ENCODE peak calls at places on chromosomes 12 and 14, in eight cellular contexts. Y is mesothelial cell of epicardium, Z is esophagus muscularis mucosa, S is lung, N is BE2C, L is heart right ventricle, F is type B pancreatic cell, T is fibroblast of pulmonary artery. M is an unnamed sample.

GRCh38 chr14:41605550-41606248 is 977 bp upstream of the LRFN5 start:
- DNase-seq in Y (no peak), Z (no peak), S (no peak), N (no peak), L (no peak), F (peak), T (peak), M (no peak)

GRCh38 chr12:112370156-112370555 is 12.1 kb downstream of the HECTD4 start:
- DNase-seq in Y (no peak), Z (no peak), S (no peak), N (no peak), L (no peak), F (no peak), T (no peak), M (no peak)

GRCh38 chr12:101407054-101407437 is 526 bp downstream of the ARL1 start:
- DNase-seq in Y (peak), Z (no peak), S (peak), N (no peak), L (no peak), F (no peak), T (no peak), M (no peak)

GRCh38 chr12:101298426-101298825 is 18.5 kb downstream of the UTP20 start:
- DNase-seq in Y (no peak), Z (no peak), S (no peak), N (no peak), L (no peak), F (no peak), T (peak), M (no peak)

GRCh38 chr12:106521901-106522300 is 60.9 kb upstream of the RFX4 start:
- DNase-seq in Y (no peak), Z (peak), S (no peak), N (no peak), L (no peak), F (no peak), T (no peak), M (no peak)

GRCh38 chr14:100590726-100591452 is 3.7 kb upstream of the BEGAIN start:
- DNase-seq in Y (peak), Z (no peak), S (no peak), N (peak), L (no peak), F (no peak), T (no peak), M (no peak)

GRCh38 chr12:113049976-113050742 is 6.4 kb upstream of the DTX1 start:
- DNase-seq in Y (no peak), Z (no peak), S (no peak), N (peak), L (no peak), F (no peak), T (peak), M (no peak)

GRCh38 chr12:115362319-115362976 is 678.5 kb upstream of the TBX3 start:
- DNase-seq in Y (no peak), Z (no peak), S (no peak), N (no peak), L (no peak), F (no peak), T (no peak), M (no peak)

GRCh38 chr12:110282956-110283817 is 2.1 kb downstream of the ATP2A2 start:
- DNase-seq in Y (no peak), Z (no peak), S (no peak), N (no peak), L (no peak), F (no peak), T (no peak), M (no peak)

GRCh38 chr14:74238974-74239847 is at the start of gene VSX2:
- DNase-seq in Y (no peak), Z (no peak), S (no peak), N (no peak), L (no peak), F (no peak), T (no peak), M (no peak)

GRCh38 chr14:60651936-60652673 is 2.8 kb upstream of the SIX1 start:
- DNase-seq in Y (no peak), Z (no peak), S (no peak), N (no peak), L (no peak), F (no peak), T (no peak), M (no peak)

GRCh38 chr12:14902465-14902864 is 16.8 kb upstream of the MGP start:
- DNase-seq in Y (no peak), Z (no peak), S (no peak), N (no peak), L (no peak), F (no peak), T (no peak), M (no peak)

GRCh38 chr14:92527724-92528123 is 14.1 kb downstream of the RIN3 start:
- DNase-seq in Y (no peak), Z (no peak), S (no peak), N (no peak), L (no peak), F (no peak), T (peak), M (no peak)

GRCh38 chr12:14769462-14769836 is 33.8 kb downstream of the WBP11 start:
- DNase-seq in Y (no peak), Z (no peak), S (peak), N (peak), L (peak), F (no peak), T (peak), M (no peak)

GRCh38 chr12:93089805-93090569 is 160.9 kb upstream of the EEA1 start:
- DNase-seq in Y (no peak), Z (no peak), S (no peak), N (no peak), L (no peak), F (no peak), T (peak), M (no peak)

GRCh38 chr12:33438025-33438772 is 1.4 kb downstream of the SYT10 start:
- DNase-seq in Y (no peak), Z (no peak), S (no peak), N (no peak), L (no peak), F (no peak), T (no peak), M (no peak)

GRCh38 chr12:55840581-55841351 is 2.0 kb downstream of the MMP19 start:
- DNase-seq in Y (no peak), Z (no peak), S (no peak), N (no peak), L (no peak), F (no peak), T (no peak), M (no peak)

GRCh38 chr14:65958664-65959562 is 527.3 kb upstream of the CCDC196 start:
- DNase-seq in Y (no peak), Z (no peak), S (no peak), N (no peak), L (no peak), F (no peak), T (peak), M (no peak)

GRCh38 chr14:35897616-35898111 is 71.5 kb downstream of the BRMS1L start:
- DNase-seq in Y (no peak), Z (no peak), S (no peak), N (no peak), L (no peak), F (no peak), T (no peak), M (peak)

GRCh38 chr14:35534130-35534883 is at the start of gene INSM2:
- DNase-seq in Y (no peak), Z (no peak), S (no peak), N (no peak), L (peak), F (peak), T (peak), M (no peak)

GRCh38 chr14:101034986-101035385 is 131.5 kb upstream of the RTL1 start:
- DNase-seq in Y (peak), Z (no peak), S (no peak), N (peak), L (no peak), F (no peak), T (no peak), M (no peak)

GRCh38 chr12:2970744-2971143 is 11.5 kb downstream of the TEAD4 start:
- DNase-seq in Y (no peak), Z (no peak), S (no peak), N (no peak), L (no peak), F (no peak), T (peak), M (no peak)

GRCh38 chr12:106840217-106840616 is 65.7 kb downstream of the RIC8B start:
- DNase-seq in Y (no peak), Z (no peak), S (no peak), N (no peak), L (no peak), F (no peak), T (peak), M (no peak)

GRCh38 chr14:99792551-99793212 is 531 bp upstream of the EML1 start:
- DNase-seq in Y (no peak), Z (no peak), S (no peak), N (no peak), L (peak), F (no peak), T (peak), M (no peak)

GRCh38 chr12:44875417-44875953 is 630 bp downstream of the NELL2 start:
- DNase-seq in Y (no peak), Z (no peak), S (no peak), N (no peak), L (no peak), F (peak), T (no peak), M (no peak)

DNA sequence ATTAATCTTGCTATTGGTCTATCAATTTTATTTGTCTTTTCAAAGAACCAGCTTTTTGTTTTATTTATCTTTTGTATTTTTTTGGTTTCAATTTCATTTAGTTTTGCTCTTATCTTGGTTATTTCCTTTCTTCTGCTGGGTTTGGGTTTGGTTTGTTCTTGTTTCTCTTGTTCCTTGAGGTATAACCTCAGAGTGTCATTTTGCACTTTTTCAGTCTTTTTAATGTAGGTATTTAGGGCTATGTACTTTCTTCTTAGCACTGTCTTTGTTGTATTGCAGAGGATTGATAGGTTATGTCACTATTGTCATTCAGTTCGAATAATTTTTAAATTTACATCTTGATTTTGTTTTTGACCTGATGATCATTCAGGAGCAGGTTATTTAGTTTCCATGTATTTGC is 92.7 kb upstream of the DCD start:
- DNase-seq in Y (no peak), Z (no peak), S (no peak), N (no peak), L (no peak), F (no peak), T (no peak), M (no peak)
- TF ChIP-seq CTCF in Y (no peak), Z (no peak), S (no peak), N (no peak), L (no peak), F (no peak), T (no peak), M (no peak)

GRCh38 chr12:123805119-123805518 is 43.0 kb downstream of the DNAH10 start:
- DNase-seq in Y (no peak), Z (no peak), S (no peak), N (peak), L (no peak), F (no peak), T (no peak), M (no peak)

GRCh38 chr12:123799227-123799626 is 37.1 kb downstream of the DNAH10 start:
- DNase-seq in Y (no peak), Z (no peak), S (no peak), N (no peak), L (no peak), F (no peak), T (no peak), M (no peak)

GRCh38 chr12:123798518-123798917 is 36.4 kb downstream of the DNAH10 start:
- DNase-seq in Y (no peak), Z (no peak), S (no peak), N (no peak), L (no peak), F (no peak), T (no peak), M (no peak)

GRCh38 chr12:123807002-123807401 is 44.9 kb downstream of the DNAH10 start:
- DNase-seq in Y (no peak), Z (no peak), S (no peak), N (no peak), L (no peak), F (no peak), T (no peak), M (no peak)

DNA sequence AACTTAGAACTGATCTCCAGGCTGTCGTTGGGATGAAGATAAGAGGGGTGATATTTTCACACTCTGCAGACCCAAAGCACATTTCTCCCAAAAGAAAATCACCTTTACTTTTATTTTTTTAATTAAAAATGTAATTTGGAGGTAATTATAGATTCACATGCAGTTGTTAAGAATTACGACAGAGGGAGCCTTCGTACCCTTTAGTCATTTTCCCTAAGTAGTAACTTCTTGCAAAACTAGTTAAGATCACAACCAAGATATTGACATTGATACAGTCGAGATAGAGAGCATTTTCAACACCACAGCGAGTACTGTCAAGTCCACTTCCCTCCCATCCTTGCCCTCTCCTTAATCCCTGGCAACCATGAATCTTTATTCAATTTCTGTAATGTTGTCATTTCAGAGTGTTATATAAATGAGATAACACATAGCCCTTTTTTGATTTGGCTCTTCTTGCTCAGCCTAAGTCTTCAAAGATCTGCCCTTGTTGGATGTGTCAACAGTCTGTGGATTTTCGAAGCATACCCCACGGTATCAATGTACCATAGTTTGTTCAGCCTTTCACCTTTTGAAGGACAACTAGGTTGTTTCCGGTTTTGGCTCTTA is 39.6 kb downstream of the DNAH10 start:
- DNase-seq in Y (no peak), Z (no peak), S (no peak), N (no peak), L (no peak), F (no peak), T (peak), M (no peak)
- TF ChIP-seq CTCF in Y (peak), Z (peak), S (no peak), N (peak), L (no peak), F (peak), T (peak), M (peak)

GRCh38 chr14:80364816-80365215 is 153.5 kb upstream of the DIO2 start:
- DNase-seq in Y (no peak), Z (no peak), S (no peak), N (no peak), L (no peak), F (no peak), T (no peak), M (no peak)

GRCh38 chr14:80364274-80364673 is 153.0 kb upstream of the DIO2 start:
- DNase-seq in Y (no peak), Z (no peak), S (no peak), N (no peak), L (no peak), F (no peak), T (peak), M (no peak)
- TF ChIP-seq CTCF in Y (no peak), Z (peak), S (no peak), N (peak), L (no peak), F (peak), T (peak), M (peak)

GRCh38 chr12:39632670-39633069 is 13.1 kb upstream of the ABCD2 start:
- DNase-seq in Y (no peak), Z (no peak), S (no peak), N (no peak), L (no peak), F (no peak), T (no peak), M (no peak)
- TF ChIP-seq CTCF in Y (no peak), Z (no peak), S (no peak), N (peak), L (peak), F (peak), T (no peak), M (no peak)

DNA sequence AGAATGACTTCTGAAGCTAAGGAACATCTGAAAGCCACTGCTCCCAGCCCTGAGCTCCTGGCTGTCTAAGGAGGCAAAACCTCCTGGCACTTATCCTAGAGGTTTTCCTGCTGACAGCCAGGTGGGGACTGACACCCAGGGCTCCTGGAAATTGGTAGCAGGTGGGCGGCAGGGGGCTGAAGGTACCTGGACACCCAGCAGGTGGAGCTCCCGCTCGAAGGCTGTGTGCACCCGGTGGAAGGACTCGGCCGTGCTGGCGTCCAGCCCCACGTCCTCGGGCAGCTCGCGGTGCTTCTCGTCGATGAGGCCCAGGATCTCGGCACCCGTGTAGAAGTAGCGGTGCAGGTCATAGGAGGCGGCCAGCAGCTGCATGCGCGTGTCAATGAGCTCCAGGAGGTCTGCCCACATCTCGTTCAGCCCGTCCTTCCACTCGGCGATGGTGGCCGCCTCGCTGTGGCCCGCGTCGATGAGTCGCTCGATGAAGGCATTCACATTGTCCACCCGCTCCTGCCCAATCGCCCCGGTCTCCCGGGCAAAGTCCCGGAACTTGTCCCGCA is 68.2 kb downstream of the PLEKHG3 start:
- DNase-seq in Y (no peak), Z (no peak), S (no peak), N (no peak), L (no peak), F (no peak), T (no peak), M (no peak)
- TF ChIP-seq CTCF in Y (no peak), Z (no peak), S (no peak), N (no peak), L (no peak), F (no peak), T (no peak), M (no peak)

GRCh38 chr12:43332977-43333649 is 218.9 kb downstream of the ADAMTS20 start:
- DNase-seq in Y (no peak), Z (no peak), S (no peak), N (peak), L (no peak), F (no peak), T (peak), M (no peak)

GRCh38 chr12:43333650-43334043 is 218.4 kb downstream of the ADAMTS20 start:
- DNase-seq in Y (no peak), Z (no peak), S (no peak), N (peak), L (no peak), F (no peak), T (no peak), M (no peak)

GRCh38 chr12:43337571-43338497 is 214.2 kb downstream of the ADAMTS20 start:
- DNase-seq in Y (no peak), Z (no peak), S (no peak), N (no peak), L (no peak), F (no peak), T (no peak), M (no peak)

GRCh38 chr12:43338848-43339526 is 213.0 kb downstream of the ADAMTS20 start:
- DNase-seq in Y (no peak), Z (no peak), S (no peak), N (peak), L (no peak), F (no peak), T (peak), M (no peak)

DNA sequence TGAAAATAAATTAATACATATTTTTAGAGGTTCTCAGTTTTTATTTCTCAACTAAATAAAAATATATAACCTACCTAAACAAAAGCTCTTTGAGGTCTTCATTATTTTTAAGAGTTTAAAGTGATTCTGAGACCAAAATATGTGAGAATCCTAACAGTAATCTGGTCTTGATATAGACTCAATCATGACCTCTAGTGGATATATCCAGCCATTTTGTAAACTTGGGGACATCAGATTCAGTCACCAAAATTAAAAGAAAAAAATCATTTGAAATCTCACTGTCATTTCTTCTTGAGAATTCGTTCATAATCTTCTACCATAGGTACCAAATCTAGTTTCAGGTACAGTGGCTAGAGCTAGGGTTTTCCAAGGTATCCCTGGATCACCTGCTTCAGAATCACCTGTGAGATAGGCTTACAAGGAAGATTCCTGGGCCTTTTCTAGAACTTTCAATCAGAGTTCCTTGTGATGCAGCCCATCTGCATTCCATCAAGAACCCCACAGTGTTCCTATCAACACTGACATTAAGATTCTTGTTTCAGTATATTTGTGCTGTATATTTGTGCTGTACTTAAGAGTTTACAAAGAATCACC is 214.9 kb downstream of the ADAMTS20 start:
- DNase-seq in Y (no peak), Z (no peak), S (no peak), N (no peak), L (no peak), F (no peak), T (peak), M (no peak)
- TF ChIP-seq CTCF in Y (peak), Z (peak), S (no peak), N (peak), L (peak), F (peak), T (peak), M (peak)

DNA sequence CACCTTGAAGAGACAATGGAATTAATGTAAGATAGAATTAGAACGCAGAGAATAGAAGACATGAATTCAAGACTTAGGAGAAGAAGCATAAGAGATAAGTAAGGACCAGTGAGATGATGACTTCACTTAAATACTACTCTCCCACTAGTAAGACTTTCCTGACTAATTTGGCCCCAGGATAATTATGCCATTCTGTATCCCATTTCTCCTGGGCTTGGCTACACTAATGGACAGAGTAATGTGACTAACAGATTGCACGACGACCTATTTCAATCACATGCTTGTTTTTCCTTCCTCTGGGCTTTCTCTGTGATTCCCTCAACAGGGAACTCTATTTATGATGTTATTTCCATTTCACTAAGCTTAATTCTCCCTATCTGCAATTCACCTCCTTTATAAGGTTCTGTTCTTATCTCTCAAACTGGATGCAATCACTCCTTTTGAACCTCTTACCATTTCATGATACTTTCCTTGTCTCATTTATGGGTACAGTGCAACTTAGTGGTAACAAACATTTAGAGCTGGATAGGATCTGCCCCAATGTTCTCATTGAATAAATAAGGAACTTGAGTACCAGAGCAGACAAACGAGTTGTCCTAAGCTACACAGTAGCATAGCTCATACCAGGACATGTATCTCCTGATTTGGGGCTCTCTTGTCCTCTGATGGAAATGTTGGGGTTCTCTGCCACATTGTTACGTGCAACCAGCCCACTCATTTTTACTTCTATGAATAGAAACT is 102.7 kb downstream of the BTG1 start:
- DNase-seq in Y (no peak), Z (no peak), S (no peak), N (no peak), L (no peak), F (no peak), T (no peak), M (no peak)
- TF ChIP-seq CTCF in Y (no peak), Z (no peak), S (no peak), N (no peak), L (no peak), F (no peak), T (no peak), M (no peak)